ENCODE peak calls at places on chromosomes 6 and 20, in eight cellular contexts. H, O, F, W, D, M, L and B are unnamed samples.

GRCh38 chr20:48571945-48572589 is 255.7 kb downstream of the PREX1 start:
- DNase-seq in F (no peak), D (no peak), H (no peak), M (no peak), W (peak), L (no peak), O (no peak), B (no peak)

GRCh38 chr20:32465092-32465900 is 107.2 kb downstream of the ASXL1 start:
- DNase-seq in O (no peak), L (peak), F (peak), M (no peak), D (peak), H (peak), W (no peak), B (no peak)

GRCh38 chr6:131685266-131685780 is 15.9 kb downstream of the OR2A4 start:
- DNase-seq in W (no peak), O (no peak), L (no peak), H (no peak), D (no peak), M (peak), F (no peak), B (no peak)

GRCh38 chr20:20731000-20731944 is 18.8 kb upstream of the RALGAPA2 start:
- DNase-seq in M (no peak), O (no peak), L (no peak), H (no peak), F (no peak), D (peak), W (no peak), B (no peak)

GRCh38 chr6:80341330-80341729 is 234.9 kb downstream of the BCKDHB start:
- DNase-seq in F (no peak), O (no peak), M (no peak), D (no peak), H (no peak), W (no peak), L (no peak), B (no peak)

GRCh38 chr6:17354700-17355403 is 38.5 kb upstream of the CAP2 start:
- DNase-seq in D (no peak), M (no peak), L (no peak), O (no peak), H (no peak), W (no peak), F (no peak), B (no peak)

GRCh38 chr20:44003609-44004008 is 89.0 kb downstream of the TOX2 start:
- DNase-seq in D (no peak), W (no peak), F (no peak), H (no peak), O (no peak), L (no peak), M (no peak), B (no peak)

GRCh38 chr6:152695317-152696043 is 2.2 kb upstream of the MYCT1 start:
- DNase-seq in M (no peak), L (no peak), D (peak), F (no peak), W (no peak), O (no peak), H (no peak), B (no peak)

GRCh38 chr6:137415127-137415833 is 78.9 kb downstream of the OLIG3 start:
- DNase-seq in L (peak), M (peak), F (peak), W (peak), D (peak), O (peak), H (peak), B (no peak)

GRCh38 chr20:35111141-35111888 is 18.7 kb upstream of the TRPC4AP start:
- DNase-seq in L (no peak), D (peak), W (no peak), M (no peak), H (no peak), F (no peak), O (peak), B (no peak)

GRCh38 chr20:60057866-60058807 is 99.9 kb downstream of the CDH26 start:
- DNase-seq in L (peak), M (peak), O (no peak), D (peak), F (peak), W (no peak), H (peak), B (peak)

GRCh38 chr6:5084192-5084786 is 852 bp upstream of the PPP1R3G start:
- DNase-seq in L (no peak), D (no peak), F (peak), O (no peak), W (no peak), H (peak), M (no peak), B (no peak)

GRCh38 chr6:53496797-53497196 is 48.1 kb downstream of the GCLC start:
- DNase-seq in F (no peak), W (no peak), O (peak), L (no peak), M (no peak), H (no peak), D (peak), B (no peak)

GRCh38 chr6:53327017-53327395 is 21.7 kb downstream of the ELOVL5 start:
- DNase-seq in O (no peak), M (no peak), D (no peak), W (no peak), H (no peak), L (no peak), F (no peak), B (no peak)

GRCh38 chr6:21281366-21281765 is 312.2 kb upstream of the SOX4 start:
- DNase-seq in L (no peak), W (no peak), D (no peak), O (no peak), H (no peak), M (no peak), F (no peak), B (no peak)

GRCh38 chr6:11179978-11180303 is 52.5 kb downstream of the NEDD9 start:
- DNase-seq in W (no peak), F (no peak), L (no peak), D (no peak), M (no peak), H (no peak), O (no peak), B (no peak)
- H3K27ac ChIP-seq in W (no peak), F (peak), L (no peak), D (no peak), M (no peak), H (no peak), O (no peak), B (no peak)

DNA sequence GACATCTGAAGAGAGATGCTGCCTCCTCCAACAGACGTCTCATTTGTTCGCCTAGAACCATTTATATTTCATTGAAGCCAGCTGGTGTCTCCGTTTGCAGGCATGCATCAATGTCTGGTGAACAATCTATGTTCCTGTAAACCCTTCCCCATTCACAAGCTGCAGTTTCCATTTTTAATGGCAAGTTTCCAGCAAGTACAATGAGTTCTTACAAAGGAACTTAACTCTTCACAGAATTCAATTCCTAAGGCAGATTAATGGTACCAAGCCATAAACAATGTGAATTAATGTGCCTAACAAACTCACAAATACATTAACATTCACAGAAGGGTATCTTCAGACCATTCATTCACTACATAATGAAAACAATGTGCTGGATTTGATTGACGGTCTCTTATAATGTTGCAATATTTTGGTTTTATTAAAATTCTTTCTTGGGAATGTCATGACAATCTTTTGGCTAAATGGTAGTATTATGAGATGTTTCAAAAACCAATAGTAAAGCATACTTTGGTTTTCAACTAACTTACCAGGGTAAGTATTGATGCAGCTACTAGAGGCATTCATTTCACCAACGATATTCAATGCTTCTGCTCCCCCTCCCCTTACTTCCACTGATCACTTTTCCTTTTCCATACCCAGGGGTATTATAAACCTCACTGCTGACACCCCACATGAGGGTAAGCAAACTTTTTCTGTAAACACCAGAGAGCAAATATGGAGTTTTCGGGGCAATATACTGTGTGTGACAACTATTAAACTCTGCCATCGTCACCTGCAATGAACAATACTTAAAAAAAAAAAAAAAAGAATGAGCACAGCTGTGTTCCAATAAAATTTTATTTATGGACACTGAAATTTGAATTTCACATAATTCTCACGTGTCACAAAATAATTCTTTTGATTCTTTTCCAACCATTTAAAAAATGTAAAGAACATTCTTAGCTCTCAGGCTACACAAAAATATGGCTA is 4.2 kb downstream of the AKIRIN2 start:
- DNase-seq in O (no peak), L (no peak), D (peak), M (no peak), H (no peak), F (no peak), W (no peak), B (peak)
- H3K27ac ChIP-seq in O (no peak), L (peak), D (no peak), M (peak), H (peak), F (peak), W (peak), B (peak)

DNA sequence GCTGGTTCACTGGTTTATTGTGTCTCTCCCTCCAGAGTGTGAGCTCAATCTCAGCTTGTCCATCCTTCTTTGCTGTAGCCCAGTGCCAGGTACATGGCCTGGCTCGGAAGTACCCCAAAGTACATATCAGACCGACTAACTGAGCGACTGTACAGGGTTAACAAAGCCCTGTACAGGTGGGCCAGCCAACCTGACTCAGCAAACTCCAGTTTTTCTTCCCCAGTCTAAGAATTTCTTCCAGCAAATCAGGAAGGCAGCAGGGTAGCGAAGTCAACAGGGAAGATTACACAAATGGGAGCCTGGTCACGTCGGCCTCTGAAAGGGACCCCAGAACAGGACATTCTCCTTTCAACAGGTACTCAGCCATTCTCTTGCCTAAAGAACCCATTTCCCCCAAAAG is 31.3 kb downstream of the ZMYND8 start:
- DNase-seq in F (no peak), O (no peak), M (no peak), L (no peak), H (no peak), D (no peak), W (no peak), B (no peak)
- H3K27ac ChIP-seq in F (peak), O (peak), M (no peak), L (no peak), H (no peak), D (no peak), W (no peak), B (no peak)

GRCh38 chr6:163335671-163336545 is 78.6 kb upstream of the QKI start:
- DNase-seq in H (no peak), L (peak), F (peak), D (peak), O (no peak), M (no peak), W (no peak), B (no peak)

GRCh38 chr6:163338671-163339405 is 75.7 kb upstream of the QKI start:
- DNase-seq in D (peak), O (no peak), L (no peak), W (no peak), F (peak), M (no peak), H (no peak), B (no peak)

GRCh38 chr6:163336961-163337360 is 77.6 kb upstream of the QKI start:
- DNase-seq in H (no peak), D (no peak), L (no peak), O (no peak), M (no peak), F (no peak), W (no peak), B (no peak)

GRCh38 chr6:163339466-163339865 is 75.1 kb upstream of the QKI start:
- DNase-seq in L (no peak), H (no peak), F (no peak), O (no peak), W (no peak), D (no peak), M (no peak), B (no peak)

DNA sequence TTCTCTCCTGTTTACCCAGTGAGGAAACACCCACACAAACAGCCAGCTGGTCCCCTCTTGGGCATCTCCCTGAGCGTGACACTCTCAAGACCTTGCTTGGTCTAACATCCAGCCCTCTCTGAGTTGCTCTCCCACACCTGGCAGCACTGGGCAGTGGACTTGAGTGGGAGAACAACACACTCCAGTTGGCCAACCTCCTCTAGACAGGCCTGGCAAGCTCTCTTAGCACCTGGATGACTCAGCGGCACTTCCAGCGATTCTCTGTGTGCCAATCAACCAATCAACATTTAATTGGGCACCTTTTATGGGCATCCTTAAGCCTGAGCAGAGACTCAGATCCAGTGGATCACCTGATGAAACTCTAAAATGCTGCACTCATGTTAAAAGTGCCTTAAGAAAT is 76.6 kb upstream of the QKI start:
- DNase-seq in D (no peak), H (no peak), O (no peak), W (no peak), L (no peak), M (no peak), F (no peak), B (no peak)
- H3K27ac ChIP-seq in D (peak), H (no peak), O (no peak), W (peak), L (no peak), M (no peak), F (peak), B (no peak)

GRCh38 chr20:56799187-56799586 is 170.1 kb downstream of the TFAP2C start:
- DNase-seq in O (no peak), L (no peak), D (no peak), W (no peak), H (no peak), M (no peak), F (no peak), B (no peak)
- H3K27ac ChIP-seq in O (no peak), L (no peak), D (no peak), W (no peak), H (no peak), M (no peak), F (no peak), B (no peak)

GRCh38 chr20:45810191-45810590 is 2.3 kb upstream of the UBE2C start:
- DNase-seq in F (no peak), D (no peak), H (no peak), M (no peak), W (no peak), O (no peak), L (no peak), B (no peak)
- H3K27ac ChIP-seq in F (no peak), D (no peak), H (no peak), M (no peak), W (no peak), O (no peak), L (no peak), B (no peak)

GRCh38 chr20:47334022-47334551 is 22.4 kb downstream of the ZMYND8 start:
- DNase-seq in W (no peak), O (peak), F (no peak), H (peak), L (no peak), D (peak), M (no peak), B (no peak)
- H3K27ac ChIP-seq in W (peak), O (peak), F (peak), H (peak), L (peak), D (peak), M (no peak), B (no peak)

DNA sequence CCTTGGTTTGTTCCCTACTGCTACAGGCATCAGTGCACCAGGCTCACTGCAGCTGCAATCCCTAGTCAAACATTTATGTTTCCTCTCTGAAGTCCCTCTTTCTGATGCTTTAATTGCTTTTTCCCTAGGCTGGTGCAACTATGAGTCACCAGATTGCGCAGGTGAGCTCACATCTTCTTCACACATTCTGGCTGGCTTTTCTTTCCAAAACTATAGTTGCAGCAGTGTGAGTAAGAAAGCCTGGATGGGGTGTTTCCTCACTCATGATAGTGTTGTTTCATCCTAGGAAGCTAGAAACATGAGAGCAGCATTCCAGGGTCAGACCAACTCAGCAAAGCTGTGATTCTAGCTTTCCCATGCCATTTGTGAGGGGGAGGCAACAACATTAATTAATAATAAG is 296.4 kb downstream of the PAX1 start:
- DNase-seq in F (no peak), H (no peak), L (no peak), M (no peak), D (no peak), O (no peak), W (no peak), B (no peak)
- H3K27ac ChIP-seq in F (no peak), H (no peak), L (no peak), M (no peak), D (no peak), O (no peak), W (no peak), B (no peak)